ENCODE peak calls at places on chromosome 13, in eight cellular contexts. V, N, P, U, Z, C, T and F are unnamed samples.

GRCh38 chr13:101554420-101555125 is 102.1 kb downstream of the ITGBL1 start:
- DNase-seq in Z (no peak), V (no peak), C (no peak), U (no peak), T (no peak), P (no peak), N (peak), F (no peak)

GRCh38 chr13:64540468-64540867 is 2689.7 kb downstream of the PCDH9 start:
- DNase-seq in V (no peak), N (no peak), T (no peak), C (no peak), P (no peak), Z (no peak), U (no peak), F (no peak)

GRCh38 chr13:44368062-44368591 is 5.5 kb upstream of the SERP2 start:
- DNase-seq in N (no peak), T (no peak), Z (no peak), P (no peak), V (no peak), C (no peak), U (no peak), F (no peak)

GRCh38 chr13:94710881-94711560 is 1.3 kb downstream of the SOX21 start:
- DNase-seq in T (no peak), P (no peak), N (no peak), C (no peak), U (no peak), V (no peak), Z (peak), F (no peak)

GRCh38 chr13:91409661-91410060 is 11.2 kb downstream of the GPC5 start:
- DNase-seq in P (no peak), Z (no peak), C (no peak), U (no peak), V (no peak), T (no peak), N (no peak), F (no peak)

GRCh38 chr13:76168661-76169060 is 532.5 kb downstream of the LMO7 start:
- DNase-seq in N (peak), C (no peak), V (no peak), Z (no peak), T (no peak), P (no peak), U (no peak), F (no peak)

GRCh38 chr13:77521595-77522367 is 13.7 kb upstream of the SCEL start:
- DNase-seq in U (no peak), V (no peak), Z (no peak), T (no peak), N (peak), C (peak), P (no peak), F (no peak)

GRCh38 chr13:111267784-111268183 is 52.7 kb upstream of the TEX29 start:
- DNase-seq in C (no peak), T (no peak), N (no peak), Z (no peak), U (no peak), P (no peak), V (no peak), F (no peak)

GRCh38 chr13:75600371-75600770 is 35.8 kb upstream of the LMO7 start:
- DNase-seq in N (no peak), Z (no peak), P (no peak), C (no peak), U (no peak), T (no peak), V (no peak), F (no peak)

GRCh38 chr13:72221276-72221962 is 354.4 kb upstream of the DACH1 start:
- DNase-seq in N (peak), Z (no peak), U (no peak), P (no peak), C (peak), T (no peak), V (no peak), F (peak)

GRCh38 chr13:102309110-102309509 is 92.7 kb downstream of the FGF14 start:
- DNase-seq in T (no peak), Z (peak), N (no peak), U (no peak), V (peak), P (no peak), C (no peak), F (no peak)

GRCh38 chr13:96792736-96793444 is 201.4 kb downstream of the OXGR1 start:
- DNase-seq in N (peak), U (no peak), C (peak), T (no peak), Z (no peak), P (no peak), V (no peak), F (no peak)

GRCh38 chr13:32735859-32736258 is 149.6 kb downstream of the PDS5B start:
- DNase-seq in T (no peak), N (no peak), V (no peak), C (no peak), U (no peak), P (no peak), Z (no peak), F (no peak)

GRCh38 chr13:100443998-100444328 is 144.6 kb downstream of the GGACT start:
- DNase-seq in C (no peak), U (no peak), N (peak), P (no peak), Z (no peak), V (no peak), T (no peak), F (no peak)